ENCODE peak calls at places on chromosomes 1 and 21, in seven cellular contexts. Y, H, V, W, G, O and U are unnamed samples.

GRCh38 chr1:2539312-2539907 is 9.3 kb upstream of the HES5 start:
- DNase-seq in Y (no peak), H (peak; percentile 23), V (no peak), W (no peak), G (no peak), O (no peak), U (no peak)

GRCh38 chr1:193190096-193190744 is 3.8 kb upstream of the B3GALT2 start:
- DNase-seq in Y (no peak), H (no peak), V (no peak), W (no peak), G (peak; percentile 55), O (peak; percentile 76), U (peak; percentile 19)

GRCh38 chr1:220556641-220557040 is 28.7 kb downstream of the MARK1 start:
- DNase-seq in Y (no peak), H (no peak), V (no peak), W (no peak), G (no peak), O (no peak), U (no peak)

GRCh38 chr21:46617267-46618051 is 12.6 kb upstream of the S100B start:
- DNase-seq in Y (no peak), H (no peak), V (no peak), W (no peak), G (peak; percentile 87), O (peak; percentile 45), U (no peak)

GRCh38 chr1:145977486-145978476 is 13.3 kb downstream of the POLR3GL start:
- DNase-seq in Y (peak; percentile 38), H (peak; percentile 71), V (peak; percentile 70), W (peak; percentile 85), G (peak; percentile 83), O (peak; percentile 85), U (peak; percentile 91)

GRCh38 chr1:57848406-57848805 is 424.5 kb upstream of the DAB1 start:
- DNase-seq in Y (no peak), H (no peak), V (no peak), W (no peak), G (peak; percentile 39), O (no peak), U (no peak)

GRCh38 chr1:108009603-108010195 is 44.7 kb upstream of the VAV3 start:
- DNase-seq in Y (no peak), H (no peak), V (no peak), W (no peak), G (peak; percentile 60), O (peak; percentile 22), U (no peak)

GRCh38 chr21:38303300-38303699 is 46.5 kb downstream of the KCNJ15 start:
- DNase-seq in Y (no peak), H (no peak), V (no peak), W (peak; percentile 55), G (peak; percentile 79), O (peak; percentile 100), U (peak; percentile 49)

GRCh38 chr1:175792126-175792525 is 48.7 kb upstream of the TNR start:
- DNase-seq in Y (peak; percentile 88), H (no peak), V (no peak), W (no peak), G (no peak), O (no peak), U (no peak)

GRCh38 chr1:94416901-94417701 is 1.1 kb upstream of the ABCD3 start:
- DNase-seq in Y (no peak), H (peak; percentile 19), V (no peak), W (peak; percentile 55), G (peak; percentile 91), O (peak; percentile 85), U (peak; percentile 44)

GRCh38 chr1:52511439-52511838 is 41.5 kb downstream of the TUT4 start:
- DNase-seq in Y (no peak), H (no peak), V (no peak), W (no peak), G (no peak), O (no peak), U (no peak)

GRCh38 chr1:88141499-88142074 is 542.5 kb upstream of the PKN2 start:
- DNase-seq in Y (no peak), H (peak; percentile 9), V (no peak), W (no peak), G (no peak), O (no peak), U (no peak)

GRCh38 chr1:27678747-27679146 is 6.8 kb upstream of the IFI6 start:
- DNase-seq in Y (no peak), H (no peak), V (no peak), W (no peak), G (no peak), O (no peak), U (no peak)

GRCh38 chr1:115469703-115470476 is 131.8 kb upstream of the NGF start:
- DNase-seq in Y (no peak), H (peak; percentile 75), V (peak; percentile 15), W (peak; percentile 8), G (peak; percentile 63), O (peak; percentile 46), U (peak; percentile 68)

GRCh38 chr1:64865105-64865757 is 101.1 kb downstream of the JAK1 start:
- DNase-seq in Y (no peak), H (no peak), V (no peak), W (no peak), G (no peak), O (no peak), U (no peak)

GRCh38 chr1:89939059-89939570 is 55.8 kb upstream of the ZNF326 start:
- DNase-seq in Y (no peak), H (no peak), V (peak; percentile 17), W (no peak), G (no peak), O (no peak), U (no peak)

GRCh38 chr1:222817529-222817928 is 2.7 kb downstream of the DISP1 start:
- DNase-seq in Y (no peak), H (no peak), V (no peak), W (peak; percentile 62), G (peak; percentile 94), O (peak; percentile 82), U (peak; percentile 58)

GRCh38 chr1:173635116-173635515 is at the start of gene TEX50:
- DNase-seq in Y (no peak), H (no peak), V (no peak), W (no peak), G (no peak), O (no peak), U (no peak)

GRCh38 chr21:18529253-18529652 is 125.7 kb upstream of the TMPRSS15 start:
- DNase-seq in Y (peak; percentile 16), H (no peak), V (no peak), W (peak; percentile 95), G (peak; percentile 55), O (peak; percentile 81), U (peak; percentile 17)

GRCh38 chr1:21237386-21238088 is 52.7 kb downstream of the ECE1 start:
- DNase-seq in Y (no peak), H (no peak), V (no peak), W (no peak), G (no peak), O (no peak), U (no peak)

GRCh38 chr1:217089239-217090014 is 366.2 kb upstream of the ESRRG start:
- DNase-seq in Y (no peak), H (peak; percentile 42), V (no peak), W (peak; percentile 4), G (peak; percentile 67), O (peak; percentile 67), U (peak; percentile 66)

GRCh38 chr1:241520080-241520465 is 518 bp upstream of the FH start:
- DNase-seq in Y (no peak), H (no peak), V (no peak), W (no peak), G (no peak), O (no peak), U (no peak)

GRCh38 chr1:205939690-205940330 is 3.4 kb downstream of the SLC26A9 start:
- DNase-seq in Y (no peak), H (peak; percentile 63), V (peak; percentile 40), W (no peak), G (no peak), O (peak; percentile 15), U (peak; percentile 60)

GRCh38 chr1:29245876-29246275 is 9.6 kb downstream of the PTPRU start:
- DNase-seq in Y (peak; percentile 25), H (peak; percentile 61), V (no peak), W (peak; percentile 22), G (peak; percentile 52), O (peak; percentile 73), U (no peak)

GRCh38 chr1:14304381-14304865 is 294.1 kb upstream of the KAZN start:
- DNase-seq in Y (no peak), H (no peak), V (no peak), W (peak; percentile 89), G (peak; percentile 65), O (no peak), U (peak; percentile 31)

GRCh38 chr21:46129846-46130651 is 25.3 kb downstream of the FTCD start:
- DNase-seq in Y (no peak), H (no peak), V (no peak), W (no peak), G (no peak), O (no peak), U (no peak)

GRCh38 chr1:202462342-202463076 is 114.0 kb downstream of the PPP1R12B start:
- DNase-seq in Y (peak; percentile 29), H (no peak), V (no peak), W (no peak), G (no peak), O (no peak), U (no peak)

GRCh38 chr1:213519098-213519497 is 468.1 kb downstream of the RPS6KC1 start:
- DNase-seq in Y (no peak), H (no peak), V (no peak), W (no peak), G (no peak), O (no peak), U (peak; percentile 18)

GRCh38 chr1:163307479-163308171 is 14.1 kb upstream of the NUF2 start:
- DNase-seq in Y (no peak), H (no peak), V (no peak), W (peak; percentile 36), G (peak; percentile 92), O (peak; percentile 88), U (no peak)

GRCh38 chr1:9332513-9333143 is 39.9 kb downstream of the SPSB1 start:
- DNase-seq in Y (no peak), H (no peak), V (no peak), W (no peak), G (no peak), O (no peak), U (no peak)

GRCh38 chr1:206430031-206430983 is 40.0 kb upstream of the IKBKE start:
- DNase-seq in Y (no peak), H (no peak), V (no peak), W (no peak), G (peak; percentile 92), O (peak; percentile 93), U (no peak)

GRCh38 chr1:9589144-9589718 is 520 bp downstream of the TMEM201 start:
- DNase-seq in Y (no peak), H (peak; percentile 10), V (no peak), W (no peak), G (peak; percentile 39), O (peak; percentile 16), U (peak; percentile 57)

GRCh38 chr1:13930151-13930550 is 230.2 kb downstream of the PRDM2 start:
- DNase-seq in Y (no peak), H (no peak), V (no peak), W (no peak), G (no peak), O (no peak), U (no peak)

GRCh38 chr1:187516874-187517273 is 688.1 kb downstream of the PLA2G4A start:
- DNase-seq in Y (no peak), H (no peak), V (no peak), W (no peak), G (no peak), O (no peak), U (no peak)

GRCh38 chr21:31731112-31731801 is 661 bp downstream of the SCAF4 start:
- DNase-seq in Y (peak; percentile 51), H (peak; percentile 8), V (peak; percentile 47), W (no peak), G (peak; percentile 51), O (peak; percentile 35), U (peak; percentile 87)

GRCh38 chr21:38306833-38307232 is 50.0 kb downstream of the KCNJ15 start:
- DNase-seq in Y (no peak), H (no peak), V (no peak), W (peak; percentile 73), G (peak; percentile 100), O (peak; percentile 100), U (peak; percentile 39)